ENCODE peak calls at places on chromosomes 1 and 21, in four cellular contexts. T is fibroblast of lung, E is EL, Z is AG08395. K is an unnamed sample.
A peak's percentile ranks its signal among the peaks of the same experiment; 100 is the strongest.

GRCh38 chr1:231011963-231012362 is 28.1 kb downstream of the FAM89A start:
- DNase-seq in E (no peak), T (no peak), Z (no peak), K (no peak)

GRCh38 chr1:159783724-159784123 is 3.0 kb downstream of the DUSP23 start:
- DNase-seq in Z (no peak), T (no peak), E (peak; percentile 63), K (no peak)

GRCh38 chr1:155951753-155952504 is 10.5 kb downstream of the RXFP4 start:
- DNase-seq in Z (no peak), E (no peak), T (no peak), K (no peak)

GRCh38 chr1:179228783-179229213 is 679 bp downstream of the ABL2 start:
- DNase-seq in Z (peak; percentile 52), E (peak; percentile 58), T (peak; percentile 21), K (peak; percentile 15)

GRCh38 chr1:73205294-73205973 is 923.1 kb upstream of the NEGR1 start:
- DNase-seq in T (no peak), Z (no peak), E (no peak), K (no peak)

GRCh38 chr1:85494957-85495266 is 30.0 kb upstream of the DDAH1 start:
- DNase-seq in T (peak; percentile 50), Z (no peak), E (peak; percentile 39), K (peak; percentile 25)

GRCh38 chr21:38834725-38835124 is 29.0 kb downstream of the ETS2 start:
- DNase-seq in T (no peak), Z (no peak), E (no peak), K (no peak)

GRCh38 chr1:38431669-38432376 is 385.2 kb upstream of the POU3F1 start:
- DNase-seq in E (no peak), Z (no peak), T (no peak), K (no peak)

GRCh38 chr1:193211539-193211938 is 25.1 kb upstream of the B3GALT2 start:
- DNase-seq in T (peak; percentile 76), Z (peak; percentile 51), E (peak; percentile 84), K (peak; percentile 93)

GRCh38 chr21:44710756-44711326 is 531 bp downstream of the TSPEAR start:
- DNase-seq in T (no peak), Z (no peak), E (no peak), K (no peak)

GRCh38 chr1:84402060-84402459 is 3.8 kb downstream of the DNASE2B start:
- DNase-seq in E (no peak), Z (peak; percentile 22), T (peak; percentile 37), K (peak; percentile 42)

GRCh38 chr1:201096977-201097856 is 15.0 kb downstream of the CACNA1S start:
- DNase-seq in T (no peak), E (no peak), Z (no peak), K (no peak)

GRCh38 chr1:207311888-207312603 is 9.4 kb upstream of the CD55 start:
- DNase-seq in T (no peak), Z (no peak), E (no peak), K (no peak)

GRCh38 chr1:226994357-226995063 is 54.4 kb downstream of the COQ8A start:
- DNase-seq in Z (no peak), T (no peak), E (no peak), K (no peak)

GRCh38 chr1:183609313-183609712 is 19.1 kb upstream of the NCF2 start:
- DNase-seq in T (peak; percentile 71), Z (peak; percentile 56), E (peak; percentile 88), K (peak; percentile 81)